ENCODE peak calls at places on chromosomes 4 and X, in five cellular contexts. Z is GM23248, M is fibroblast of lung, L is IMR-90, O is MM.1S. S is an unnamed sample.

GRCh38 chr4:186189656-186190055 is 1.7 kb upstream of the CYP4V2 start:
- DNase-seq in Z (no peak), M (no peak), L (no peak), O (no peak), S (no peak)

GRCh38 chr4:26887143-26887542 is 26.5 kb downstream of the STIM2 start:
- DNase-seq in Z (no peak), M (no peak), L (no peak), O (no peak), S (no peak)

GRCh38 chr4:26131711-26132110 is 189.1 kb upstream of the RBPJ start:
- DNase-seq in Z (no peak), M (no peak), L (no peak), O (no peak), S (no peak)

GRCh38 chr4:116015549-116015948 is 902.1 kb upstream of the NDST4 start:
- DNase-seq in Z (no peak), M (no peak), L (no peak), O (no peak), S (no peak)

GRCh38 chrX:42220722-42221121 is 297.4 kb upstream of the CASK start:
- DNase-seq in Z (no peak), M (no peak), L (no peak), O (no peak), S (no peak)

GRCh38 chrX:12814434-12814833 is 23.2 kb downstream of the PRPS2 start:
- DNase-seq in Z (peak; percentile 56), M (peak; percentile 25), L (peak; percentile 62), O (peak; percentile 60), S (no peak)

GRCh38 chr4:162392938-162393337 is 229.1 kb upstream of the FSTL5 start:
- DNase-seq in Z (no peak), M (no peak), L (no peak), O (no peak), S (no peak)

GRCh38 chr4:67522851-67523671 is 22.2 kb downstream of the CENPC start:
- DNase-seq in Z (no peak), M (peak; percentile 65), L (peak; percentile 71), O (no peak), S (peak; percentile 64)

GRCh38 chrX:11438767-11439166 is 145.6 kb downstream of the AMELX start:
- DNase-seq in Z (peak; percentile 30), M (peak; percentile 37), L (peak; percentile 68), O (peak; percentile 36), S (peak; percentile 42)

GRCh38 chr4:67712000-67712625 is 11.2 kb upstream of the UBA6 start:
- DNase-seq in Z (no peak), M (no peak), L (no peak), O (no peak), S (no peak)

GRCh38 chr4:86344127-86344526 is 15.7 kb downstream of the MAPK10 start:
- DNase-seq in Z (no peak), M (no peak), L (no peak), O (no peak), S (no peak)

GRCh38 chr4:107423677-107424405 is 296.2 kb downstream of the PAPSS1 start:
- DNase-seq in Z (no peak), M (no peak), L (no peak), O (no peak), S (no peak)

GRCh38 chr4:118950929-118951570 is 62.4 kb downstream of the SYNPO2 start:
- DNase-seq in Z (no peak), M (no peak), L (no peak), O (no peak), S (no peak)

GRCh38 chr4:165378763-165379631 is at the start of gene CPE:
- DNase-seq in Z (peak; percentile 92), M (peak; percentile 78), L (peak; percentile 44), O (peak; percentile 63), S (peak; percentile 61)

GRCh38 chrX:2828404-2829065 is at the start of gene GYG2:
- DNase-seq in Z (peak; percentile 9), M (peak; percentile 39), L (peak; percentile 46), O (no peak), S (no peak)

GRCh38 chrX:115894087-115894486 is 276.5 kb upstream of the AGTR2 start:
- DNase-seq in Z (no peak), M (peak; percentile 9), L (peak; percentile 33), O (peak; percentile 39), S (peak; percentile 3)

GRCh38 chr4:5050520-5050955 is 742 bp upstream of the STK32B start:
- DNase-seq in Z (peak; percentile 91), M (peak; percentile 74), L (peak; percentile 83), O (peak; percentile 75), S (peak; percentile 59)

GRCh38 chr4:135186002-135186401 is 984.4 kb upstream of the PABPC4L start:
- DNase-seq in Z (no peak), M (no peak), L (no peak), O (no peak), S (no peak)

GRCh38 chr4:40648742-40649281 is 19.1 kb upstream of the RBM47 start:
- DNase-seq in Z (no peak), M (no peak), L (no peak), O (no peak), S (no peak)

GRCh38 chrX:144586756-144587155 is 660.5 kb upstream of the SPANXN1 start:
- DNase-seq in Z (no peak), M (no peak), L (no peak), O (peak; percentile 29), S (no peak)

GRCh38 chrX:28189011-28189410 is 207.8 kb upstream of the DCAF8L1 start:
- DNase-seq in Z (peak; percentile 3), M (peak; percentile 90), L (peak; percentile 86), O (no peak), S (peak; percentile 86)

GRCh38 chr4:122045533-122045932 is 93.7 kb upstream of the TRPC3 start:
- DNase-seq in Z (peak; percentile 92), M (peak; percentile 90), L (peak; percentile 96), O (no peak), S (peak; percentile 85)

GRCh38 chr4:32203340-32203739 is 1483.2 kb downstream of the PCDH7 start:
- DNase-seq in Z (no peak), M (no peak), L (no peak), O (no peak), S (no peak)

GRCh38 chr4:32196950-32197688 is 1477.0 kb downstream of the PCDH7 start:
- DNase-seq in Z (no peak), M (peak; percentile 4), L (no peak), O (no peak), S (no peak)

GRCh38 chr4:32199639-32200038 is 1479.5 kb downstream of the PCDH7 start:
- DNase-seq in Z (no peak), M (no peak), L (no peak), O (no peak), S (no peak)
- H3K9ac ChIP-seq in Z (no peak overlapping the region), M (no peak overlapping the region), L (no peak overlapping the region), O (no peak overlapping the region), S (no peak overlapping the region)

DNA sequence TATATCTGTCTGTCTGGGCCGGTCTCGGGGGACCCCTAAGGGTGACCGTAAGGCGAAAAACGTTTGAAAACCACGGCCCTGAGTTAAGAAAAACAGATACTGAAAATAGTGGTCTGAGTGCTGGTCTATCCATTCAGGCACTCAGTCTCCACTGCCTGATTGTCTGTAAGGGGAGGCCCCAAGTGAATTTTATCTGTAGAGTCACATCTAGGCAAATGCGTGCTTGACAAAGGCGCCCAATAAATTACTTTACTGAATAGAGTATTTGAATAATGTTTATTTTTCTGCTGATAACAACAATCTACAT is 461 bp downstream of the HNRNPH2 start:
- DNase-seq in Z (no peak), M (no peak), L (no peak), O (no peak), S (no peak)
- H3K4me3 ChIP-seq in Z (peak overlapping the region; percentile 93), M (peak overlapping the region; percentile 82), L (peak overlapping the region; percentile 75), O (peak overlapping the region; percentile 83), S (peak overlapping the region; percentile 95)

GRCh38 chr4:155665054-155665453 is 1.6 kb upstream of the GUCY1A1 start:
- DNase-seq in Z (no peak), M (no peak), L (no peak), O (no peak), S (no peak)

GRCh38 chr4:155672342-155672741 is 5.7 kb downstream of the GUCY1A1 start:
- DNase-seq in Z (no peak), M (no peak), L (no peak), O (no peak), S (no peak)

GRCh38 chr4:155667538-155668511 is 1.2 kb downstream of the GUCY1A1 start:
- DNase-seq in Z (peak; percentile 45), M (peak; percentile 39), L (peak; percentile 27), O (peak; percentile 70), S (peak; percentile 25)

DNA sequence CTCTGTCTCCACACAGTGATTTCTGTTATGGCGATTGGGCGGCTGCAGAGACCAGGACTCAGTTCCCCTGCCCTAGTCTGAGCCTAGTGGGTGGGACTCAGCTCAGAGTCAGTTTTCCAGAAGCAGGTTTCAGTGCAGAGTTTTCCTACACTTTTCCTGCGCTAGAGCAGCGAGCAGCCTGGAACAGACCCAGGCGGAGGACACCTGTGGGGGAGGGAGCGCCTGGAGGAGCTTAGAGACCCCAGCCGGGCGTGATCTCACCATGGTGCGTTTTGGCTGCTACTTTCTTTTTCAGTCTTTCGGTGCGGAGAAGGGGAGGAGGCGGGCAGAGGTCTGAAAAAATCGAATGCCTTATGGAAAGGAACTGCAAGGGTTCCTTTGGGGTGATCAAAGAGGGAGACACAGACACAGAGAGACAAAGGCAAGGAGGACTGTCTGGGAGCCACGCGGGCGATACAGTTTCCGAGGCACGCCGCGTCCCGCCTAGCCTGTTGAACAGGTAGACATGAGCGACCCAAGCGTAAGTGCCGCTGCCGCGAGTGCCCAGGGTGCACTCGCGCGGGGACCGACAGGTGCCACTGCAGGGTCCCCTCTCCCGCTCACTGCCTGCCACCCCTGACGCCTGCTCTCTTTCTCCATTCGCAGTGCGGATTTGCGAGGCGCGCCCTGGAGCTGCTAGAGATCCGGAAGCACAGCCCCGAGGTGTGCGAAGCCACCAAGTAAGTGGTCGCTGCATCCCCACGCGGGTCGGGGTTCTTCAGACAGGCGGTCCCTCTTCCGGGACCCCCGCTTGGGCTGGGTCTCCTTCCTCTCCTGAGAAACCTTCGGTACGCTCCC is at the start of gene GUCY1A1:
- DNase-seq in Z (peak; percentile 36), M (peak; percentile 23), L (no peak), O (peak; percentile 80), S (peak; percentile 6)
- H3K9ac ChIP-seq in Z (no peak within 1 kb of the TSS), M (peak within 1 kb of the TSS; percentile 52), L (no peak within 1 kb of the TSS), O (peak within 1 kb of the TSS; percentile 88), S (peak within 1 kb of the TSS; percentile 55)

GRCh38 chr4:1171306-1172227 is 816 bp downstream of the SPON2 start:
- DNase-seq in Z (peak; percentile 43), M (no peak), L (no peak), O (no peak), S (no peak)

GRCh38 chr4:1169691-1170096 is 2.7 kb downstream of the SPON2 start:
- DNase-seq in Z (no peak), M (no peak), L (no peak), O (no peak), S (no peak)

GRCh38 chr4:1169171-1169671 is 3.2 kb downstream of the SPON2 start:
- DNase-seq in Z (no peak), M (no peak), L (no peak), O (no peak), S (no peak)

GRCh38 chr4:1170805-1171305 is 1.5 kb downstream of the SPON2 start:
- DNase-seq in Z (no peak), M (no peak), L (no peak), O (no peak), S (no peak)

DNA sequence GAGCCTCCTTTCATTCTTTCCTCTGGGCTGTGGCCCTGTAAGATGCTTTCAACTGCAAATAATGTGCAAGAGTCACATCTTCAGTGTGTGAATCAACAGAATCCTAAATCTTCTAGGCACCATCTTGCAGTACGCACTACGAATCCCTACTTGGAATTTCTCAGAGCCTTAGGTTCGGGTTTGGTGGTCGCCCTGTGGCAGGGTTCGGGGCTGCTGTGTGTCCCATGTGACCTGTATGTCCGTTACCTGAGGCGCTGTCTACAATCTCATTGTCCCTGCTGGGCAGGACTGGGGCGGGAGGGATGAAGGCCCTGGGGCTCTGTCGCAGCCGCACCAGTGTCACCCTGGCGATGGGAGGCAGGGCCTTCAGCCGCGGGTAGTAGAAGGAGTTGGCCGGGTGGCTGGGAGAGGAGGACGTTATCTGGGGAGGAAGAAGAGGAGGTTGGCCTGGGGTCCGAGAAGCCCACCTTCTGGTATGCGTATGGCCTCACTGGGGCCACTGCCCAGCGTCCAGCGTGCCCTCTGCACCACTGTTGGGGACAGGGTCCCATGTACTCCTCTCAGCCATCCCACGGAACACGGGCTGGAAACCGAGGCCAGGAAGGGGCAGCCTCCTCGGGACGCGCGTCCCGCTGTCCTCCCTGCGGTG is 2.1 kb downstream of the SPON2 start:
- DNase-seq in Z (no peak), M (no peak), L (no peak), O (no peak), S (no peak)
- H3K4me3 ChIP-seq in Z (no peak overlapping the region), M (peak overlapping the region; percentile 82), L (no peak overlapping the region), O (no peak overlapping the region), S (no peak overlapping the region)

S was measured in astrocyte.